ENCODE peak calls at places on chromosomes 11 and 22, in four cellular contexts. G is gastrocnemius medialis, O is heart left ventricle, H is stomach. P is an unnamed sample.

GRCh38 chr22:32533265-32534068 is 58.9 kb downstream of the FBXO7 start:
- DNase-seq in G (no peak), H (no peak), O (no peak), P (no peak)

GRCh38 chr22:43159484-43160178 is 8.3 kb downstream of the TSPO start:
- DNase-seq in G (no peak), O (no peak), H (peak), P (peak)

GRCh38 chr11:44307340-44308099 is 2.4 kb downstream of the ALX4 start:
- DNase-seq in G (no peak), H (no peak), O (no peak), P (no peak)

GRCh38 chr11:17979770-17980371 is 33.0 kb downstream of the SERGEF start:
- DNase-seq in H (peak), O (no peak), G (no peak), P (peak)

GRCh38 chr22:20061481-20061861 is 18.6 kb upstream of the DGCR8 start:
- DNase-seq in H (no peak), G (no peak), O (peak), P (peak)

GRCh38 chr22:40728731-40729189 is 49.5 kb downstream of the MCHR1 start:
- DNase-seq in H (peak), O (no peak), G (no peak), P (peak)

GRCh38 chr22:43136801-43137200 is 6.4 kb downstream of the MCAT start:
- DNase-seq in G (no peak), O (no peak), H (no peak), P (no peak)

GRCh38 chr11:114399903-114400221 is 449 bp downstream of the C11orf71 start:
- DNase-seq in O (no peak), H (peak), G (peak), P (peak)

GRCh38 chr11:122207921-122208764 is 92.1 kb upstream of the BLID start:
- DNase-seq in H (no peak), G (no peak), O (no peak), P (no peak)

GRCh38 chr11:11177156-11177808 is 175.8 kb downstream of the CSNK2A3 start:
- DNase-seq in H (no peak), G (no peak), O (no peak), P (no peak)

GRCh38 chr11:13261600-13262061 is 16.0 kb upstream of the BMAL1 start:
- DNase-seq in G (no peak), H (no peak), O (no peak), P (peak)

GRCh38 chr22:35950262-35950661 is 78.4 kb downstream of the RBFOX2 start:
- DNase-seq in O (no peak), H (no peak), G (no peak), P (no peak)

GRCh38 chr11:70603756-70604211 is 205.5 kb downstream of the CTTN start:
- DNase-seq in O (no peak), G (no peak), H (no peak), P (no peak)

GRCh38 chr11:119152043-119152442 is 3.2 kb downstream of the ABCG4 start:
- DNase-seq in O (no peak), G (no peak), H (no peak), P (no peak)

GRCh38 chr11:93567406-93567819 is 24.2 kb upstream of the SMCO4 start:
- DNase-seq in H (peak), G (peak), O (peak), P (peak)

GRCh38 chr11:117796456-117797428 is at the start of gene DSCAML1:
- DNase-seq in G (no peak), O (no peak), H (no peak), P (peak)

GRCh38 chr11:110075087-110075821 is 17.9 kb upstream of the ZC3H12C start:
- DNase-seq in H (no peak), G (no peak), O (no peak), P (no peak)

GRCh38 chr11:2569321-2569721 is 124.5 kb downstream of the KCNQ1 start:
- DNase-seq in H (no peak), O (peak), G (no peak), P (no peak)

GRCh38 chr22:44914026-44914721 is 95.6 kb downstream of the PHF21B start:
- DNase-seq in H (no peak), O (no peak), G (no peak), P (no peak)

GRCh38 chr11:898160-898517 is 12.5 kb downstream of the CHID1 start:
- DNase-seq in H (no peak), O (no peak), G (no peak), P (peak)

GRCh38 chr11:87722756-87723599 is 452.3 kb downstream of the RAB38 start:
- DNase-seq in G (no peak), H (peak), O (no peak), P (no peak)

GRCh38 chr22:35523167-35523928 is 17.3 kb upstream of the RASD2 start:
- DNase-seq in G (no peak), O (no peak), H (no peak), P (no peak)

GRCh38 chr11:60934790-60935605 is 10.7 kb downstream of the TMEM132A start:
- DNase-seq in H (no peak), G (no peak), O (no peak), P (no peak)

GRCh38 chr11:60937811-60938210 is 13.6 kb downstream of the TMEM132A start:
- DNase-seq in O (no peak), G (no peak), H (no peak), P (no peak)

GRCh38 chr11:60937144-60937527 is 12.9 kb downstream of the TMEM132A start:
- DNase-seq in H (no peak), G (no peak), O (peak), P (peak)

GRCh38 chr11:60935676-60936442 is 11.6 kb downstream of the TMEM132A start:
- DNase-seq in G (no peak), H (no peak), O (no peak), P (no peak)

GRCh38 chr11:60936467-60937143 is 12.3 kb downstream of the TMEM132A start:
- DNase-seq in G (no peak), O (no peak), H (no peak), P (no peak)
- TF ChIP-seq POLR2A in G (no peak), O (no peak), H (no peak), P (no peak)

DNA sequence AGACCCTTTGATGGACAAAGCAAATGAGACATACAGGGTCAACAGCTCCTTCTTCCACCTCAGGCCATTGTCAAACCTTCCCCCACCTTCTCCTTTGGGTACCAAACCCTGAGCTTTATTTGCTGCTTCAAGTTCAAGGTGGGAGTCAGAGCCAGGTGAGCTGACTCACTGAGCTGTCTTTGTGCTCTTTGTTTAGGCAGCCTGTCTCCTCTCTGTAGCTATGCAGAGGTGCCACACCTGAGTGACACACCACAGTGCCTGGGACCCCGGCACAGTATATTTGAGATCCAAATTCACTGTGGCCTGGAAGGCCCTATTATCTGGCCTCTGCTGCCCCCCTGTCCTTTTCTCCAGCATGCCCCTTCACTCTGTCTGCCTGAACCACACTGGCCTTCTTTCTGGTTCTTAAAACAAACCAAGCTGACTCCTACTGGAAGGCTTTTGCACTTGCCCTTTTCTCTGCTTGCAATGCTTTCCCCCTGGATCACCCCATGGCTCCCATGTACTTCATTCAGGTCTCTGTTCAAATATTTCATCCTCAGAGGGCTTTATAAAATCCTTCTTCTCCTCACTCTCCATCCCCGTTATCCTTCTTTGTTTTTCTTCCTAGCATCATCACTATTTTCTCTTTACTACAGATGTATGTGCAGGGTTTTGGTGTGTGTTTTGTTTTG is 16.1 kb downstream of the LMO2 start:
- DNase-seq in G (no peak), H (no peak), O (no peak), P (no peak)
- TF ChIP-seq POLR2A in G (no peak), H (no peak), O (no peak), P (no peak)

GRCh38 chr11:63641727-63642126 is 27.5 kb upstream of the PLAAT3 start:
- DNase-seq in O (no peak), G (no peak), H (no peak), P (no peak)

GRCh38 chr11:63639195-63639832 is 25.1 kb upstream of the PLAAT3 start:
- DNase-seq in G (no peak), H (no peak), O (no peak), P (peak)

DNA sequence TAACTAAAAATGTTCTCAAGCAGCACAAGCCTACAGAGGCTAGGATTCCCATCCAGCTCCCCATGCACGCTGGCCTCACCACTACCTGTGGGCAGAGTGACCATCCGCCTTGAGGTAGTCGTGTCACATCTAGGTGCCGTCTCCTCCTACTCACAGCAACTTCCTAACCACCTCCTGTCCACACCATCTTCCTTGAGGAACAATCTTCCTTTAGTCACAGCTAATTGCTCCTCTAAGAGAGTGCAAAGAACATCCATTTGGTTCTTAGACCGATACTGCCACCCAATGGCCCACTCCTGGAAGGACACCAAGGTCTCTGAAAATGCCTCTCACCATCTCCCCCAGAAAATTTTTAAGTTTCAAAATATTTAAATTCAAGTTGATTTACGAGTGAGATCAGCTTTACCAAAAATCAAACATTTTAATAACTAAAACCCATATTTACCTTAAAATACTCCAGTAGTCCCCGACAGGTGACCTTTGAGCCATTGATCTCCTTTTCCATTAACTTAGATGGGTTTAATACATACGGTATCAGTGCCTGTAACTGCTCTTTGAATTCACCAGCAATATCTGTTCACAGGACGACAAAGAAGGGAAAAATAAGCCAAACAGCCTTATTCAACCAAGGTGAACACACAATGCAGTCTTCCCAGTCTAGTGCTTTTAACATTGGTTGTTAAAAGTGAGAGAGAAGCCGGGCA is 21.7 kb upstream of the PLAAT3 start:
- DNase-seq in O (peak), H (peak), G (peak), P (peak)
- TF ChIP-seq POLR2A in O (no peak), H (no peak), G (no peak), P (no peak)

GRCh38 chr22:28801845-28802594 is 1.7 kb upstream of the XBP1 start:
- DNase-seq in O (no peak), H (peak), G (no peak), P (peak)
- TF ChIP-seq POLR2A in O (no peak), H (no peak), G (no peak), P (no peak)

P was measured in thyroid gland.